ENCODE peak calls at places on chromosomes 5 and 9, in four cellular contexts. B is SK-N-DZ, S is A549, D is NCI-H446 treated with DMSO at 0.1 percent for 48 hours. E is an unnamed sample.

GRCh38 chr5:43033845-43034590 is 6.1 kb downstream of the ANXA2R start:
- DNase-seq in S (no peak), B (no peak), D (no peak), E (no peak)

GRCh38 chr5:3056901-3057300 is 305.4 kb upstream of the IRX2 start:
- DNase-seq in S (no peak), B (no peak), D (no peak), E (no peak)

GRCh38 chr9:83219154-83219923 is 156.4 kb upstream of the RASEF start:
- DNase-seq in S (peak; percentile 81), B (peak; percentile 60), D (no peak), E (peak; percentile 15)

GRCh38 chr5:134034326-134034725 is 29.6 kb upstream of the VDAC1 start:
- DNase-seq in B (no peak), D (no peak), S (no peak), E (no peak)

GRCh38 chr9:130095872-130096271 is 42.2 kb downstream of the GPR107 start:
- DNase-seq in D (no peak), S (no peak), B (no peak), E (no peak)

GRCh38 chr9:83041771-83042170 is 21.2 kb downstream of the RASEF start:
- DNase-seq in B (peak; percentile 71), S (no peak), D (no peak), E (no peak)

GRCh38 chr9:16509946-16510504 is 360.4 kb downstream of the BNC2 start:
- DNase-seq in B (no peak), D (no peak), S (no peak), E (no peak)

GRCh38 chr9:124284940-124285441 is 27.2 kb downstream of the NEK6 start:
- DNase-seq in D (no peak), B (no peak), S (no peak), E (no peak)

GRCh38 chr5:27015758-27016157 is 22.6 kb downstream of the CDH9 start:
- DNase-seq in D (peak; percentile 32), B (no peak), S (no peak), E (no peak)

GRCh38 chr9:129555512-129556203 is 65.2 kb downstream of the C9orf50 start:
- DNase-seq in D (no peak), S (no peak), B (no peak), E (no peak)

GRCh38 chr5:158943057-158943456 is 156.7 kb downstream of the EBF1 start:
- DNase-seq in S (peak; percentile 92), B (no peak), D (peak; percentile 51), E (no peak)

GRCh38 chr5:74232281-74232680 is 408.2 kb downstream of the ENC1 start:
- DNase-seq in S (no peak), D (no peak), B (no peak), E (no peak)

GRCh38 chr5:137635521-137635921 is 100.4 kb downstream of the KLHL3 start:
- DNase-seq in B (no peak), S (no peak), D (no peak), E (no peak)

GRCh38 chr9:68709291-68709970 is 4.4 kb downstream of the PIP5K1B start:
- DNase-seq in D (no peak), S (no peak), B (no peak), E (no peak)

GRCh38 chr5:88860501-88860900 is 22.5 kb downstream of the MEF2C start:
- DNase-seq in S (no peak), B (no peak), D (no peak), E (no peak)

GRCh38 chr5:138466900-138467710 is 1.8 kb downstream of the EGR1 start:
- DNase-seq in B (no peak), D (no peak), S (no peak), E (no peak)

GRCh38 chr9:137318976-137319375 is 16.9 kb upstream of the NRARP start:
- DNase-seq in B (peak; percentile 63), S (no peak), D (no peak), E (no peak)

GRCh38 chr5:153818626-153819025 is 220.1 kb downstream of the FAM114A2 start:
- DNase-seq in D (no peak), S (no peak), B (no peak), E (no peak)

GRCh38 chr5:35854248-35854647 is 2.4 kb upstream of the IL7R start:
- DNase-seq in S (no peak), D (no peak), B (no peak), E (no peak)

GRCh38 chr9:137435381-137435891 is 5.7 kb downstream of the ENTPD8 start:
- DNase-seq in D (no peak), S (no peak), B (no peak), E (no peak)

GRCh38 chr9:127500862-127501261 is 49.6 kb downstream of the LRSAM1 start:
- DNase-seq in B (no peak), S (no peak), D (no peak), E (no peak)

GRCh38 chr5:133924221-133924920 is 44.1 kb downstream of the C5orf15 start:
- DNase-seq in D (peak; percentile 77), S (no peak), B (no peak), E (peak; percentile 71)

GRCh38 chr9:131605770-131606590 is 60.7 kb downstream of the PRRT1B start:
- DNase-seq in D (no peak), S (peak; percentile 20), B (no peak), E (no peak)

GRCh38 chr9:24602687-24603352 is 57.1 kb upstream of the IZUMO3 start:
- DNase-seq in D (no peak), B (no peak), S (no peak), E (no peak)

GRCh38 chr9:135908334-135909204 is 1.2 kb upstream of the CAMSAP1 start:
- DNase-seq in D (no peak), S (no peak), B (no peak), E (no peak)

GRCh38 chr5:117414926-117415325 is 840.3 kb upstream of the SEMA6A start:
- DNase-seq in B (no peak), S (no peak), D (no peak), E (no peak)

E was measured in DMS 273 treated with DMSO at 0.1 percent for 48 hours.